ENCODE peak calls at places on chromosomes 2 and 18, in eight cellular contexts. One of them, this sample, is unnamed.

GRCh38 chr2:68487773-68488355 is 20.5 kb downstream of the APLF start:
- DNase-seq in cardiac septum: no peak
- DNase-seq in CD4-positive, CD25-positive, alpha-beta regulatory T cell: peak; percentile 49
- DNase-seq in NCI-H1092 treated with DMSO at 0.1 percent for 48 hours: peak; percentile 3
- DNase-seq in activated T-cell treated with anti-CD3 and anti-CD28 coated beads for 1 hour: no peak
- DNase-seq in A549: peak; percentile 21
- DNase-seq in effector memory CD4-positive, alpha-beta T cell: no peak
- DNase-seq in NCI-H1105: peak; percentile 12
- DNase-seq in this sample: no peak

GRCh38 chr2:173862612-173863217 is 102.5 kb downstream of the SP3 start:
- DNase-seq in cardiac septum: no peak
- DNase-seq in CD4-positive, CD25-positive, alpha-beta regulatory T cell: no peak
- DNase-seq in NCI-H1092 treated with DMSO at 0.1 percent for 48 hours: no peak
- DNase-seq in activated T-cell treated with anti-CD3 and anti-CD28 coated beads for 1 hour: no peak
- DNase-seq in A549: no peak
- DNase-seq in effector memory CD4-positive, alpha-beta T cell: no peak
- DNase-seq in NCI-H1105: no peak
- DNase-seq in this sample: no peak

GRCh38 chr2:12419803-12420202 is 296.9 kb upstream of the TRIB2 start:
- DNase-seq in cardiac septum: no peak
- DNase-seq in CD4-positive, CD25-positive, alpha-beta regulatory T cell: peak; percentile 38
- DNase-seq in NCI-H1092 treated with DMSO at 0.1 percent for 48 hours: no peak
- DNase-seq in activated T-cell treated with anti-CD3 and anti-CD28 coated beads for 1 hour: no peak
- DNase-seq in A549: no peak
- DNase-seq in effector memory CD4-positive, alpha-beta T cell: no peak
- DNase-seq in NCI-H1105: no peak
- DNase-seq in this sample: no peak

GRCh38 chr2:40062381-40062780 is 283.3 kb upstream of the THUMPD2 start:
- DNase-seq in cardiac septum: no peak
- DNase-seq in CD4-positive, CD25-positive, alpha-beta regulatory T cell: no peak
- DNase-seq in NCI-H1092 treated with DMSO at 0.1 percent for 48 hours: no peak
- DNase-seq in activated T-cell treated with anti-CD3 and anti-CD28 coated beads for 1 hour: no peak
- DNase-seq in A549: no peak
- DNase-seq in effector memory CD4-positive, alpha-beta T cell: no peak
- DNase-seq in NCI-H1105: no peak
- DNase-seq in this sample: no peak

GRCh38 chr2:193566276-193566675 is 1371.5 kb upstream of the TMEFF2 start:
- DNase-seq in cardiac septum: no peak
- DNase-seq in CD4-positive, CD25-positive, alpha-beta regulatory T cell: no peak
- DNase-seq in NCI-H1092 treated with DMSO at 0.1 percent for 48 hours: no peak
- DNase-seq in activated T-cell treated with anti-CD3 and anti-CD28 coated beads for 1 hour: no peak
- DNase-seq in A549: no peak
- DNase-seq in effector memory CD4-positive, alpha-beta T cell: no peak
- DNase-seq in NCI-H1105: no peak
- DNase-seq in this sample: no peak

GRCh38 chr2:216371756-216372702 is at the start of gene MARCHF4:
- DNase-seq in cardiac septum: peak; percentile 81
- DNase-seq in CD4-positive, CD25-positive, alpha-beta regulatory T cell: peak; percentile 42
- DNase-seq in NCI-H1092 treated with DMSO at 0.1 percent for 48 hours: peak; percentile 81
- DNase-seq in activated T-cell treated with anti-CD3 and anti-CD28 coated beads for 1 hour: peak; percentile 61
- DNase-seq in A549: peak; percentile 48
- DNase-seq in effector memory CD4-positive, alpha-beta T cell: peak; percentile 14
- DNase-seq in NCI-H1105: peak; percentile 67
- DNase-seq in this sample: peak; percentile 96

GRCh38 chr2:25419678-25420242 is 78.0 kb upstream of the DNMT3A start:
- DNase-seq in cardiac septum: no peak
- DNase-seq in CD4-positive, CD25-positive, alpha-beta regulatory T cell: peak; percentile 28
- DNase-seq in NCI-H1092 treated with DMSO at 0.1 percent for 48 hours: no peak
- DNase-seq in activated T-cell treated with anti-CD3 and anti-CD28 coated beads for 1 hour: no peak
- DNase-seq in A549: no peak
- DNase-seq in effector memory CD4-positive, alpha-beta T cell: no peak
- DNase-seq in NCI-H1105: no peak
- DNase-seq in this sample: no peak

GRCh38 chr18:50559750-50560680 is at the start of gene MAPK4:
- DNase-seq in cardiac septum: no peak
- DNase-seq in CD4-positive, CD25-positive, alpha-beta regulatory T cell: no peak
- DNase-seq in NCI-H1092 treated with DMSO at 0.1 percent for 48 hours: peak; percentile 70
- DNase-seq in activated T-cell treated with anti-CD3 and anti-CD28 coated beads for 1 hour: no peak
- DNase-seq in A549: no peak
- DNase-seq in effector memory CD4-positive, alpha-beta T cell: no peak
- DNase-seq in NCI-H1105: peak; percentile 71
- DNase-seq in this sample: no peak

GRCh38 chr2:65130440-65131175 is 702 bp upstream of the RAB1A start:
- DNase-seq in cardiac septum: no peak
- DNase-seq in CD4-positive, CD25-positive, alpha-beta regulatory T cell: no peak
- DNase-seq in NCI-H1092 treated with DMSO at 0.1 percent for 48 hours: peak; percentile 63
- DNase-seq in activated T-cell treated with anti-CD3 and anti-CD28 coated beads for 1 hour: no peak
- DNase-seq in A549: no peak
- DNase-seq in effector memory CD4-positive, alpha-beta T cell: no peak
- DNase-seq in NCI-H1105: no peak
- DNase-seq in this sample: no peak

GRCh38 chr2:8146329-8147048 is 535.4 kb upstream of the ID2 start:
- DNase-seq in cardiac septum: no peak
- DNase-seq in CD4-positive, CD25-positive, alpha-beta regulatory T cell: no peak
- DNase-seq in NCI-H1092 treated with DMSO at 0.1 percent for 48 hours: peak; percentile 70
- DNase-seq in activated T-cell treated with anti-CD3 and anti-CD28 coated beads for 1 hour: no peak
- DNase-seq in A549: no peak
- DNase-seq in effector memory CD4-positive, alpha-beta T cell: no peak
- DNase-seq in NCI-H1105: peak; percentile 81
- DNase-seq in this sample: no peak

GRCh38 chr2:190088917-190089316 is 26.4 kb upstream of the MSTN start:
- DNase-seq in cardiac septum: no peak
- DNase-seq in CD4-positive, CD25-positive, alpha-beta regulatory T cell: peak; percentile 77
- DNase-seq in NCI-H1092 treated with DMSO at 0.1 percent for 48 hours: peak; percentile 15
- DNase-seq in activated T-cell treated with anti-CD3 and anti-CD28 coated beads for 1 hour: peak; percentile 13
- DNase-seq in A549: peak; percentile 10
- DNase-seq in effector memory CD4-positive, alpha-beta T cell: peak; percentile 1
- DNase-seq in NCI-H1105: peak; percentile 35
- DNase-seq in this sample: no peak

GRCh38 chr18:24913507-24914147 is 438.3 kb downstream of the ZNF521 start:
- DNase-seq in cardiac septum: no peak
- DNase-seq in CD4-positive, CD25-positive, alpha-beta regulatory T cell: no peak
- DNase-seq in NCI-H1092 treated with DMSO at 0.1 percent for 48 hours: no peak
- DNase-seq in activated T-cell treated with anti-CD3 and anti-CD28 coated beads for 1 hour: no peak
- DNase-seq in A549: no peak
- DNase-seq in effector memory CD4-positive, alpha-beta T cell: no peak
- DNase-seq in NCI-H1105: no peak
- DNase-seq in this sample: no peak

GRCh38 chr2:173446722-173447121 is 92.0 kb downstream of the CDCA7 start:
- DNase-seq in cardiac septum: no peak
- DNase-seq in CD4-positive, CD25-positive, alpha-beta regulatory T cell: no peak
- DNase-seq in NCI-H1092 treated with DMSO at 0.1 percent for 48 hours: no peak
- DNase-seq in activated T-cell treated with anti-CD3 and anti-CD28 coated beads for 1 hour: no peak
- DNase-seq in A549: no peak
- DNase-seq in effector memory CD4-positive, alpha-beta T cell: no peak
- DNase-seq in NCI-H1105: no peak
- DNase-seq in this sample: no peak

GRCh38 chr2:241649927-241650326 is 12.4 kb downstream of the ATG4B start:
- DNase-seq in cardiac septum: no peak
- DNase-seq in CD4-positive, CD25-positive, alpha-beta regulatory T cell: no peak
- DNase-seq in NCI-H1092 treated with DMSO at 0.1 percent for 48 hours: no peak
- DNase-seq in activated T-cell treated with anti-CD3 and anti-CD28 coated beads for 1 hour: no peak
- DNase-seq in A549: no peak
- DNase-seq in effector memory CD4-positive, alpha-beta T cell: no peak
- DNase-seq in NCI-H1105: no peak
- DNase-seq in this sample: no peak

GRCh38 chr18:45837283-45838070 is 12.0 kb downstream of the SIGLEC15 start:
- DNase-seq in cardiac septum: no peak
- DNase-seq in CD4-positive, CD25-positive, alpha-beta regulatory T cell: peak; percentile 72
- DNase-seq in NCI-H1092 treated with DMSO at 0.1 percent for 48 hours: no peak
- DNase-seq in activated T-cell treated with anti-CD3 and anti-CD28 coated beads for 1 hour: no peak
- DNase-seq in A549: no peak
- DNase-seq in effector memory CD4-positive, alpha-beta T cell: no peak
- DNase-seq in NCI-H1105: no peak
- DNase-seq in this sample: no peak

GRCh38 chr2:15142069-15142689 is 419.0 kb downstream of the NBAS start:
- DNase-seq in cardiac septum: no peak
- DNase-seq in CD4-positive, CD25-positive, alpha-beta regulatory T cell: peak; percentile 93
- DNase-seq in NCI-H1092 treated with DMSO at 0.1 percent for 48 hours: no peak
- DNase-seq in activated T-cell treated with anti-CD3 and anti-CD28 coated beads for 1 hour: peak; percentile 30
- DNase-seq in A549: no peak
- DNase-seq in effector memory CD4-positive, alpha-beta T cell: peak; percentile 13
- DNase-seq in NCI-H1105: no peak
- DNase-seq in this sample: no peak

GRCh38 chr2:213251618-213252017 is 32.6 kb upstream of the SPAG16 start:
- DNase-seq in cardiac septum: no peak
- DNase-seq in CD4-positive, CD25-positive, alpha-beta regulatory T cell: peak; percentile 81
- DNase-seq in NCI-H1092 treated with DMSO at 0.1 percent for 48 hours: peak; percentile 57
- DNase-seq in activated T-cell treated with anti-CD3 and anti-CD28 coated beads for 1 hour: no peak
- DNase-seq in A549: peak; percentile 21
- DNase-seq in effector memory CD4-positive, alpha-beta T cell: no peak
- DNase-seq in NCI-H1105: peak; percentile 26
- DNase-seq in this sample: no peak

GRCh38 chr2:58194451-58194850 is 46.7 kb downstream of the FANCL start:
- DNase-seq in cardiac septum: no peak
- DNase-seq in CD4-positive, CD25-positive, alpha-beta regulatory T cell: no peak
- DNase-seq in NCI-H1092 treated with DMSO at 0.1 percent for 48 hours: no peak
- DNase-seq in activated T-cell treated with anti-CD3 and anti-CD28 coated beads for 1 hour: no peak
- DNase-seq in A549: no peak
- DNase-seq in effector memory CD4-positive, alpha-beta T cell: no peak
- DNase-seq in NCI-H1105: no peak
- DNase-seq in this sample: no peak

GRCh38 chr2:58558866-58559265 is 317.7 kb upstream of the FANCL start:
- DNase-seq in cardiac septum: no peak
- DNase-seq in CD4-positive, CD25-positive, alpha-beta regulatory T cell: no peak
- DNase-seq in NCI-H1092 treated with DMSO at 0.1 percent for 48 hours: no peak
- DNase-seq in activated T-cell treated with anti-CD3 and anti-CD28 coated beads for 1 hour: no peak
- DNase-seq in A549: no peak
- DNase-seq in effector memory CD4-positive, alpha-beta T cell: no peak
- DNase-seq in NCI-H1105: no peak
- DNase-seq in this sample: no peak